ENCODE peak calls at places on chromosomes 7 and 10, in ten cellular contexts. X is iPS-NIHi11, N is dermis blood vessel endothelial cell, G is HFFc6, R is NCI-H146, B is C1 segment of cervical spinal cord, F is fibroblast of pulmonary artery, K is EL, L is T follicular helper cell, S is Daoy. A is an unnamed sample.

GRCh38 chr7:26199301-26200112 is 1.0 kb downstream of the HNRNPA2B1 start:
- DNase-seq in R (peak; percentile 71), G (no peak), X (no peak), K (no peak), F (peak; percentile 45), L (peak; percentile 52), N (peak; percentile 67), B (peak; percentile 74), S (peak; percentile 72), A (peak; percentile 47)

GRCh38 chr7:100155553-100156317 is 2.8 kb downstream of the TRAPPC14 start:
- DNase-seq in G (no peak), F (no peak), B (no peak), K (no peak), R (no peak), N (no peak), S (no peak), L (no peak), X (no peak), A (no peak)

GRCh38 chr7:12949060-12950045 is 261.9 kb downstream of the ARL4A start:
- DNase-seq in B (no peak), R (no peak), X (no peak), L (no peak), F (no peak), S (no peak), G (no peak), K (no peak), N (no peak), A (no peak)

GRCh38 chr10:70538195-70538520 is 59.6 kb downstream of the PALD1 start:
- DNase-seq in R (no peak), S (no peak), F (no peak), L (no peak), N (no peak), K (no peak), X (no peak), G (no peak), B (no peak), A (no peak)

GRCh38 chr7:111384065-111384891 is 178.0 kb downstream of the IMMP2L start:
- DNase-seq in S (no peak), G (peak; percentile 59), N (peak; percentile 24), X (no peak), L (no peak), F (peak; percentile 58), B (no peak), R (no peak), K (peak; percentile 59), A (no peak)

GRCh38 chr10:99234067-99234738 is 1.4 kb downstream of the HPSE2 start:
- DNase-seq in R (no peak), X (peak; percentile 51), B (peak; percentile 46), N (peak; percentile 54), G (no peak), F (peak; percentile 52), K (peak; percentile 55), L (no peak), S (peak; percentile 79), A (no peak)

GRCh38 chr7:2120251-2120660 is 112.5 kb downstream of the MAD1L1 start:
- DNase-seq in S (no peak), F (no peak), K (no peak), R (no peak), B (no peak), G (no peak), L (no peak), X (no peak), N (no peak), A (no peak)

GRCh38 chr7:94298943-94299342 is 95.8 kb upstream of the COL1A2 start:
- DNase-seq in X (no peak), G (peak; percentile 71), L (no peak), S (peak; percentile 7), B (no peak), K (peak; percentile 64), R (no peak), F (peak; percentile 60), N (no peak), A (no peak)

GRCh38 chr7:40808409-40808942 is 673.7 kb downstream of the SUGCT start:
- DNase-seq in F (peak; percentile 98), S (peak; percentile 62), R (no peak), B (no peak), N (no peak), G (peak; percentile 97), X (no peak), L (no peak), K (peak; percentile 97), A (no peak)

GRCh38 chr7:11748884-11749283 is 83.1 kb downstream of the THSD7A start:
- DNase-seq in G (no peak), B (no peak), F (no peak), N (no peak), R (no peak), L (no peak), S (no peak), X (no peak), K (no peak), A (no peak)

GRCh38 chr7:7789551-7789988 is 71.2 kb upstream of the RPA3 start:
- DNase-seq in B (no peak), R (no peak), N (no peak), L (no peak), X (no peak), F (no peak), G (no peak), S (no peak), K (no peak), A (no peak)

GRCh38 chr10:89535185-89536012 is at the start of gene SLC16A12:
- DNase-seq in S (peak; percentile 15), G (no peak), B (no peak), R (peak; percentile 61), K (peak; percentile 25), F (peak; percentile 21), X (peak; percentile 79), L (no peak), N (peak; percentile 13), A (no peak)

GRCh38 chr7:44257618-44258422 is 57.0 kb downstream of the YKT6 start:
- DNase-seq in L (peak; percentile 15), K (peak; percentile 86), B (no peak), N (peak; percentile 94), X (no peak), F (peak; percentile 91), G (peak; percentile 82), S (peak; percentile 91), R (no peak), A (peak; percentile 53)

GRCh38 chr10:83078160-83078559 is 1061.1 kb upstream of the GHITM start:
- DNase-seq in N (no peak), L (no peak), F (peak; percentile 22), B (no peak), G (no peak), K (no peak), X (peak; percentile 10), R (no peak), S (no peak), A (no peak)

GRCh38 chr7:80335473-80336232 is 176.2 kb downstream of the GNAT3 start:
- DNase-seq in L (no peak), S (no peak), G (no peak), K (no peak), R (peak; percentile 37), N (peak; percentile 70), X (no peak), F (peak; percentile 42), B (peak; percentile 4), A (no peak)

GRCh38 chr10:93821051-93821772 is 63.5 kb downstream of the LGI1 start:
- DNase-seq in G (peak; percentile 48), K (peak; percentile 55), F (peak; percentile 59), L (no peak), N (peak; percentile 56), S (peak; percentile 17), B (no peak), R (peak; percentile 47), X (no peak), A (no peak)

GRCh38 chr10:104052351-104052885 is 33.3 kb downstream of the COL17A1 start:
- DNase-seq in X (no peak), B (no peak), G (no peak), S (no peak), F (peak; percentile 60), L (no peak), R (no peak), K (no peak), N (no peak), A (no peak)

GRCh38 chr10:71816931-71817631 is 34.0 kb downstream of the PSAP start:
- DNase-seq in K (no peak), F (no peak), X (no peak), N (no peak), S (no peak), R (no peak), L (no peak), G (no peak), B (no peak), A (no peak)

GRCh38 chr7:65951837-65952578 is 30.0 kb downstream of the GUSB start:
- DNase-seq in G (no peak), N (peak; percentile 5), X (no peak), B (no peak), F (peak; percentile 23), R (no peak), K (no peak), L (no peak), S (no peak), A (no peak)

GRCh38 chr10:43024524-43024923 is 52.3 kb upstream of the RET start:
- DNase-seq in B (no peak), L (no peak), F (no peak), K (no peak), R (no peak), N (no peak), S (no peak), X (no peak), G (no peak), A (no peak)

GRCh38 chr10:112696587-112696986 is 249.6 kb downstream of the VTI1A start:
- DNase-seq in S (no peak), F (no peak), B (no peak), X (no peak), N (peak; percentile 2), K (no peak), G (no peak), R (no peak), L (no peak), A (no peak)

GRCh38 chr7:46080595-46081159 is 159.6 kb upstream of the IGFBP3 start:
- DNase-seq in G (peak; percentile 33), L (no peak), B (no peak), R (no peak), N (no peak), X (no peak), F (no peak), K (peak; percentile 73), S (peak; percentile 35), A (no peak)

GRCh38 chr10:23096814-23097549 is 1.6 kb downstream of the MSRB2 start:
- DNase-seq in N (peak; percentile 13), G (peak; percentile 20), B (no peak), K (peak; percentile 43), L (no peak), X (no peak), R (no peak), F (peak; percentile 96), S (peak; percentile 4), A (no peak)

GRCh38 chr7:151249732-151250072 is 1.2 kb upstream of the SMARCD3 start:
- DNase-seq in F (peak; percentile 62), N (no peak), B (no peak), S (peak; percentile 79), X (peak; percentile 77), G (peak; percentile 27), K (peak; percentile 62), R (no peak), L (no peak), A (no peak)

GRCh38 chr10:79301754-79302530 is 45.3 kb upstream of the PPIF start:
- DNase-seq in S (no peak), K (no peak), G (no peak), R (no peak), B (no peak), X (no peak), F (no peak), N (no peak), L (no peak), A (no peak)

GRCh38 chr10:113553149-113553548 is 296 bp downstream of the HABP2 start:
- DNase-seq in B (no peak), N (no peak), L (no peak), R (no peak), F (no peak), S (no peak), K (no peak), G (no peak), X (no peak), A (no peak)

GRCh38 chr7:73702226-73702625 is 17.2 kb downstream of the STX1A start:
- DNase-seq in K (no peak), F (no peak), N (no peak), S (no peak), L (no peak), X (no peak), G (no peak), R (no peak), B (no peak), A (no peak)

GRCh38 chr10:19200211-19200610 is 151.6 kb downstream of the MALRD1 start:
- DNase-seq in X (no peak), R (no peak), L (no peak), B (no peak), N (no peak), K (no peak), S (no peak), G (no peak), F (no peak), A (no peak)

A was measured in dorsolateral prefrontal cortex.